ENCODE peak calls at places on chromosomes 2 and 18, in six cellular contexts. A is sigmoid colon, C is tibial nerve, Y is A549, B is suprapubic skin, R is stomach. V is an unnamed sample.

GRCh38 chr2:174633621-174633927 is 36.0 kb upstream of the WIPF1 start:
- DNase-seq in A (peak), C (no peak), Y (no peak), B (no peak), R (no peak), V (no peak)

GRCh38 chr2:160609346-160609745 is 115.7 kb upstream of the RBMS1 start:
- DNase-seq in A (no peak), C (no peak), Y (no peak), B (no peak), R (no peak), V (no peak)

GRCh38 chr2:179636995-179637394 is 224.4 kb downstream of the ZNF385B start:
- DNase-seq in A (no peak), C (no peak), Y (no peak), B (no peak), R (no peak), V (no peak)

GRCh38 chr2:16015210-16015902 is 75.0 kb downstream of the MYCN start:
- DNase-seq in A (no peak), C (no peak), Y (no peak), B (no peak), R (no peak), V (no peak)

GRCh38 chr18:40708726-40709125 is 1246.3 kb upstream of the PIK3C3 start:
- DNase-seq in A (no peak), C (no peak), Y (no peak), B (no peak), R (no peak), V (no peak)

GRCh38 chr2:167582619-167583018 is 664.8 kb downstream of the STK39 start:
- DNase-seq in A (no peak), C (no peak), Y (no peak), B (no peak), R (no peak), V (no peak)

GRCh38 chr2:181576431-181576830 is 80.5 kb downstream of the CERKL start:
- DNase-seq in A (no peak), C (no peak), Y (no peak), B (no peak), R (no peak), V (no peak)

GRCh38 chr2:46487667-46488333 is 8.4 kb downstream of the TMEM247 start:
- DNase-seq in A (peak), C (peak), Y (peak), B (peak), R (no peak), V (peak)

GRCh38 chr2:102074167-102074778 is 68.3 kb upstream of the IL1R1 start:
- DNase-seq in A (no peak), C (no peak), Y (no peak), B (no peak), R (no peak), V (no peak)

GRCh38 chr2:157413342-157414035 is 30.4 kb downstream of the CYTIP start:
- DNase-seq in A (no peak), C (no peak), Y (no peak), B (no peak), R (no peak), V (no peak)

GRCh38 chr2:22904126-22904684 is 480.8 kb upstream of the KLHL29 start:
- DNase-seq in A (no peak), C (no peak), Y (peak), B (no peak), R (peak), V (peak)

GRCh38 chr2:201781583-201782051 is 884 bp upstream of the ALS2 start:
- DNase-seq in A (peak), C (no peak), Y (no peak), B (no peak), R (no peak), V (no peak)

GRCh38 chr18:23756590-23757540 is 67.6 kb downstream of the LAMA3 start:
- DNase-seq in A (no peak), C (no peak), Y (no peak), B (no peak), R (no peak), V (peak)

GRCh38 chr2:62760555-62760954 is 55.0 kb downstream of the EHBP1 start:
- DNase-seq in A (no peak), C (no peak), Y (no peak), B (no peak), R (no peak), V (no peak)

DNA sequence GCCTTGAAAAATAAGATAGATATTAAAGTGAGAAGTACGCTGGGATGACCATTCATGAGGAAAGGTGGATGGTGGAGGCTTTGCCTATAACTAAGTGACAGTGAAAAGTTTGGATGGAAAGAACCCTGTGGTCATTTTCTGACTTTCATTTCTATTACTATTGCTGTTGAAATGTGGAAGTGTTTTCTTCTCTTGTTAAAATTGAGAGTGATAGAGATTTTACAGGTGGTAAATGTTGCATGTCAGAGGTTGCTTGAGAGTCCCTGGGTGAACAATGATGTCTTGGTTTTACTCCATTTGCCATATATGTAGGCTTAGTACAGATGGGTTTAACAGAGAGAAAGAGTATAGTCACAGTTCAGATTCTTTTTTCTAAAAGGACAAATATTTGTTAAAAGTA is 18.4 kb downstream of the NCOA1 start:
- DNase-seq in A (no peak), C (no peak), Y (no peak), B (no peak), R (no peak), V (no peak)
- TF ChIP-seq EP300 in A (no peak), C (no peak), Y (no peak), B (no peak), R (no peak), V (no peak)

GRCh38 chr18:34809697-34810096 is 99.6 kb downstream of the DTNA start:
- DNase-seq in A (peak), C (peak), Y (peak), B (no peak), R (no peak), V (no peak)
- TF ChIP-seq EP300 in A (no peak), C (no peak), Y (no peak), B (no peak), R (no peak), V (no peak)

GRCh38 chr2:170714156-170715061 is 728 bp upstream of the SP5 start:
- DNase-seq in A (peak), C (peak), Y (peak), B (peak), R (peak), V (peak)

GRCh38 chr2:170716851-170717598 is 1.9 kb downstream of the SP5 start:
- DNase-seq in A (peak), C (peak), Y (peak), B (peak), R (peak), V (peak)

GRCh38 chr2:170713280-170714155 is 1.6 kb upstream of the SP5 start:
- DNase-seq in A (no peak), C (no peak), Y (no peak), B (no peak), R (no peak), V (no peak)

GRCh38 chr2:170715932-170716777 is 1.0 kb downstream of the SP5 start:
- DNase-seq in A (peak), C (no peak), Y (no peak), B (no peak), R (peak), V (peak)

DNA sequence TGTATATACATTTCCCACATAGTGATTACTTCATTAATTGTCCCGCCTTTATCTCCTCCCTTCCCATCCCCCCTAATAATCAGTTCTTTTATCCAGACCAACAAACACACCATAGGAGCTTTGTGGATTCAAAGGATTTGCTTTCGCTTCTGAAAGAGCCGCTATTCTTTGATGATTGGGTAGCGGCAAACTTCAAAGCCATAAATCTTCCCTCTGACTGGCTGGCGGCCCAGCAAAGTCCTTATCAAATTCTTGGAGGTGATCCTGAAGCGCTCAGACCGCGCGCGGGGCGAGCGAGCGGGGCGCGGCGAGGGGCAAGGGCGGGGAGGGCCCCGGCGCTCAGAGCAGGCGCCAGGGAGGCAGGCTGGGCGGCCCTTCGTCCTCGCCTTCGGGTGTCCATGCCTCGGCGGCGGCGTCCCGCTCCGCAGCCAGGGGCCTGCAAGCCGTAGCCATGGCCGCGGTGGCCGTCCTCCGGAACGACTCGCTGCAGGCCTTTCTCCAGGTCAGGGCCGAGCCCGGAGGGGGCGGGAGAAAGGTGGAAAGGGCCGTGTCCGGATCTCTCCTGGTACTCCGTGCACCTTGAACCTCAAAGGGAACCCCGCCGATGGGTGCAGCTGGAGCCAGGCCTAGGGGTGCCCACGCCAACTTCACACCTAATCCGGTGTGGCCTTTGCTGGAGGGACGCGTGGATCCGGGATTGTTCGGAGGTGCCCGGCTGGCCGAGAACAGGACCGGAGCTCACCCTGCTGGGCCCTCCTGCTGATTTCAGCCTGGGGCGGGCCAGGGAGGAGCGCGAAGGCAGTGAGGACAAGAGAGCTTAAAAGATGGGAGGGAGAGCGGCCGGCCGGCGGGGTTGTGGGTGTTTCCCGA is at the start of gene SP5:
- DNase-seq in A (peak), C (peak), Y (peak), B (peak), R (peak), V (peak)
- TF ChIP-seq EP300 in A (no peak), C (no peak), Y (no peak), B (no peak), R (no peak), V (no peak)

DNA sequence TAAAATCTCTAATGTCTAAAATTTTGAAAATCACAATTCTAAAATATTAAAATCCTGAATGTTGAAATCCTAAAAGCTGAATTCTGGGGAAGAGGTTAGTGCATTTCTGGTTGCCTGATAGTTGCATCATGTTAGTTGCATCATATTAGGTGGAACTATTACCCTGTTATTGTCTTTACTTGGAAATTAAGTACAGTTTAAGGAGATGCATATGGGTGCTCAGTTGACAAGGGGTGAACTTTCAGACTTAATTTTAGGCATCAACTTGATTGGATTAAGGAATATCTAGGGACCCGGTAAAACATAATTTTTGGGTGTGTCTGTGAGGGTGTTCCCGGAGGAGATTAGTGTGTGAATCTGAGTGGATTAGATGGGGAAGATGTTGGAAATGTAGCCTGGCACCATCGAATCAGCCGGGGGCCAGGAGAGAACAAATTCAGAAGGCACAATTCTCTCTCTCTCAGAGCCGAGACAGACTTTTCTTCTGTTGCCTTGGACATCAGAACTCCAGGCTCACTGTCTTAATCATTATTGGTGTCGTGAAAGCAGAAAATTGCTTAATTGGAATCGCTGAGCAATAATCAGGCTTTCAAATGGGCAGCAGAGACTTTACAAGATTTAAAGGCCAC is 409.8 kb downstream of the PLCL1 start:
- DNase-seq in A (no peak), C (no peak), Y (no peak), B (no peak), R (no peak), V (no peak)
- TF ChIP-seq EP300 in A (no peak), C (no peak), Y (no peak), B (no peak), R (no peak), V (no peak)

GRCh38 chr2:86323273-86323672 is 14.2 kb downstream of the REEP1 start:
- DNase-seq in A (no peak), C (no peak), Y (no peak), B (no peak), R (no peak), V (no peak)
- TF ChIP-seq EP300 in A (no peak), C (no peak), Y (no peak), B (no peak), R (no peak), V (no peak)

GRCh38 chr2:103161456-103162289 is 399.8 kb downstream of the TMEM182 start:
- DNase-seq in A (no peak), C (no peak), Y (peak), B (no peak), R (peak), V (peak)

GRCh38 chr2:103165836-103166235 is 404.0 kb downstream of the TMEM182 start:
- DNase-seq in A (no peak), C (no peak), Y (no peak), B (no peak), R (no peak), V (peak)

GRCh38 chr2:103167599-103167998 is 405.8 kb downstream of the TMEM182 start:
- DNase-seq in A (no peak), C (no peak), Y (no peak), B (no peak), R (no peak), V (peak)

GRCh38 chr2:103169856-103170255 is 408.0 kb downstream of the TMEM182 start:
- DNase-seq in A (no peak), C (no peak), Y (no peak), B (no peak), R (no peak), V (no peak)

GRCh38 chr2:103166406-103167324 is 404.8 kb downstream of the TMEM182 start:
- DNase-seq in A (no peak), C (no peak), Y (no peak), B (no peak), R (no peak), V (peak)
- TF ChIP-seq EP300 in A (no peak), C (no peak), Y (no peak), B (no peak), R (no peak), V (no peak)

GRCh38 chr2:191593622-191594416 is 84.1 kb upstream of the NABP1 start:
- DNase-seq in A (no peak), C (no peak), Y (peak), B (no peak), R (no peak), V (no peak)

GRCh38 chr2:191598296-191598695 is 79.6 kb upstream of the NABP1 start:
- DNase-seq in A (no peak), C (no peak), Y (no peak), B (no peak), R (no peak), V (no peak)

GRCh38 chr2:191601060-191601459 is 76.9 kb upstream of the NABP1 start:
- DNase-seq in A (no peak), C (no peak), Y (no peak), B (no peak), R (no peak), V (no peak)

DNA sequence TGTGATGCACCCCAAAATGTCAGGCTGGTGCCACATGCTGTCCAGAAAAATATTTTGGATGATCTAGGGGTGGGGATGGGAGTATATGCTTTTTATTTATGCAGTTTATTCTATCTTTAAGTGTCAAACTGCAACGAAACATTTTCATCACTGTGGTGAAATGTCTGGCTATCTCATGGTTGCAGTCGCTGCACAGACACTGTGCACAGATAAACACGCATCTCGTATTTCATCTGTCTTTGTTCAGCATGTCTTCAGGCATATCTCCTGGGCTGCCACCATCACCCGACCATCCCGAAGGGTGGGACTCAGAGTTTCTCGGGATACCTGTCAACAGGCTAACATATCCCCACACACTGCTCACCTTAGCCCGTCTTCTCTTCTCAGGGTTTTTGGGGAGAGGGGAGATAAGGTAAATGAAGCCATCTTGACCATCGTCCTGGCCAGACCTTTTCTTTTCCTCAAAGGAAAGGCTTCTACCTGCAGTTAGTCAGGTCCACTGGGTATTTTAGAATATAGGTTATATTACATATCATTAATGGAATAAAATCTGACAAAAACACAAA is 80.7 kb upstream of the NABP1 start:
- DNase-seq in A (no peak), C (no peak), Y (no peak), B (no peak), R (no peak), V (no peak)
- TF ChIP-seq EP300 in A (no peak), C (no peak), Y (no peak), B (no peak), R (no peak), V (no peak)